ENCODE peak calls at places on chromosomes 2 and 18, in six cellular contexts. M is IMR-90, S is H9, I is mesendoderm, W is neuronal stem cell, D is H1. J is an unnamed sample.

GRCh38 chr2:56018202-56018601 is 94.6 kb upstream of the EFEMP1 start:
- DNase-seq in S (no peak), W (no peak), D (no peak), I (no peak), M (no peak), J (no peak)

GRCh38 chr2:9329497-9329896 is 93.8 kb downstream of the ITGB1BP1 start:
- DNase-seq in M (no peak), I (no peak), S (no peak), W (no peak), D (no peak), J (no peak)

GRCh38 chr2:125471963-125472362 is 1184.0 kb upstream of the GYPC start:
- DNase-seq in W (peak), M (peak), D (peak), I (peak), S (peak), J (peak)

GRCh38 chr2:21821697-21822227 is 698.0 kb downstream of the TDRD15 start:
- DNase-seq in D (no peak), I (no peak), S (no peak), W (peak), M (peak), J (no peak)

GRCh38 chr2:188582206-188582605 is 290.5 kb downstream of the GULP1 start:
- DNase-seq in I (no peak), D (no peak), M (no peak), S (no peak), W (no peak), J (no peak)

GRCh38 chr2:100036793-100037192 is 105.6 kb downstream of the AFF3 start:
- DNase-seq in M (no peak), D (no peak), I (no peak), W (no peak), S (no peak), J (no peak)

GRCh38 chr2:173196638-173197037 is 121.0 kb downstream of the MAP3K20 start:
- DNase-seq in W (no peak), I (peak), S (no peak), M (no peak), D (no peak), J (no peak)

GRCh38 chr2:26674002-26674751 is 18.3 kb upstream of the KCNK3 start:
- DNase-seq in D (no peak), S (no peak), W (no peak), M (no peak), I (no peak), J (no peak)

GRCh38 chr2:172722481-172722880 is 13.2 kb upstream of the RAPGEF4 start:
- DNase-seq in D (no peak), W (no peak), I (no peak), S (no peak), M (peak), J (no peak)

GRCh38 chr2:102264952-102265351 is 46.4 kb upstream of the IL1RL1 start:
- DNase-seq in D (no peak), M (no peak), W (no peak), I (no peak), S (no peak), J (peak)

GRCh38 chr2:75428060-75428459 is 132.7 kb downstream of the EVA1A start:
- DNase-seq in I (peak), W (no peak), M (no peak), S (no peak), D (no peak), J (no peak)

GRCh38 chr2:120982598-120982997 is 246.9 kb downstream of the GLI2 start:
- DNase-seq in I (no peak), S (peak), W (no peak), D (no peak), M (no peak), J (no peak)

GRCh38 chr2:8573234-8573941 is 108.5 kb upstream of the ID2 start:
- DNase-seq in I (peak), M (no peak), W (no peak), S (peak), D (peak), J (no peak)

GRCh38 chr18:78678318-78678695 is 301.3 kb upstream of the SALL3 start:
- DNase-seq in M (no peak), W (no peak), D (no peak), I (no peak), S (no peak), J (no peak)

GRCh38 chr2:54999182-54999581 is 51.1 kb downstream of the RTN4 start:
- DNase-seq in W (no peak), S (no peak), M (peak), I (no peak), D (no peak), J (peak)

GRCh38 chr2:203326355-203326754 is 1.8 kb upstream of the ABI2 start:
- DNase-seq in I (no peak), M (no peak), W (no peak), D (no peak), S (no peak), J (no peak)

GRCh38 chr2:176174382-176174834 is 14.1 kb upstream of the HOXD1 start:
- DNase-seq in M (no peak), D (peak), W (no peak), I (no peak), S (no peak), J (no peak)

GRCh38 chr2:99469394-99469793 is 20.4 kb downstream of the REV1 start:
- DNase-seq in M (no peak), W (no peak), I (no peak), S (no peak), D (no peak), J (no peak)

GRCh38 chr2:215830313-215830712 is 183.0 kb downstream of the MREG start:
- DNase-seq in I (no peak), W (no peak), S (no peak), D (no peak), M (peak), J (peak)

GRCh38 chr2:215617060-215617824 is 181.4 kb upstream of the FN1 start:
- DNase-seq in S (no peak), I (peak), W (no peak), D (no peak), M (no peak), J (no peak)

GRCh38 chr18:62165583-62165982 is 21.3 kb downstream of the PIGN start:
- DNase-seq in S (no peak), W (no peak), I (no peak), M (no peak), D (no peak), J (no peak)

GRCh38 chr18:59752666-59753065 is 55.4 kb upstream of the CCBE1 start:
- DNase-seq in W (no peak), M (no peak), I (no peak), D (no peak), S (no peak), J (no peak)

GRCh38 chr18:22346342-22346967 is 71.3 kb downstream of the CTAGE1 start:
- DNase-seq in D (no peak), S (no peak), M (peak), I (no peak), W (no peak), J (peak)

GRCh38 chr18:58862851-58863538 is 1.7 kb upstream of the ZNF532 start:
- DNase-seq in M (peak), S (no peak), W (no peak), D (peak), I (peak), J (peak)

GRCh38 chr18:31248783-31249521 is 69.0 kb upstream of the DSG1 start:
- DNase-seq in M (peak), W (no peak), D (no peak), I (no peak), S (no peak), J (no peak)
- H2BK5ac ChIP-seq in M (no peak), W (no peak), D (no peak), I (no peak), S (no peak), J (no peak)

DNA sequence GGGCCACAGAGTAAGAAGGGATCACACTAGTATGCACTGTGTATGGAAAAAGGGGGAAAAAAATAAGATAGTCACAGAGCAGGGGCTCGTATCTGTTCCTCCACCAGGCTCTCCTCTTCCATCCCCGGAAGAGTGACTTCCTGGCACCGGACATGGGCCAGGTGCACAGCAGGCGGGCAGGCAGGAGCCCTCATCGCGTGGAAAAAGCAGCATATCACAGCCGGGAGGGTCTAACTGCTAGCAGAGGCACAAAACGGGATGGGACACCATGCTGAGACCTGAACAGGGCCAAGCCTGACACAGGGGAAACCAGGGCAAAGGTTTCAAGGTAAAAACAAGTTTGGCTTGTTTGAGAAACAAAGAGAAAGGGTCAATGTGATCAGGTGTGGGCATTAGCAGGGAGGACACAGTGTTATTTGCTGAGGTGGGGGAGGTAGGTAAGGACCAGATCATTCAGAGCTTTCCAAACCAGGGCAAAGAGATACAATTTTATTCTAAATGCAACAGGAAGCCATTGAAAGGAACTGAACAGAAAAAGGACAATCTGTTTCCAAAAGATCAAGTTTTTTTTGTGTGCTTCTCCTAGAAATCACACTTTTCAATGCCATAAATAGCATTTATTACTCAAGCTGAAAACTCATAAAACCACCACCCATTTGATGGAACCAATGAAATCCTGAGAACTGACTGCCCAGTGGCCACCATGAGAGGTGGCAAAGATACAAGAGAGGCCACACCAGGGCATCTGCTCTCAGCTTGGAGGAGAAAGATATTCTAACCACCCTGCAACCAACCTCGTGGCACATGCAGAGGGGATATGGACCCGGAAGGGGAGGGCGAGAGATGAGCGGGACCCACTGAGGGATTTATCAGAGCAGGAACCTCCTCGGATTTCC is 9.2 kb downstream of the CYB5A start:
- DNase-seq in D (no peak), I (peak), S (peak), M (no peak), W (no peak), J (no peak)
- H3K9ac ChIP-seq in D (no peak), I (peak), S (no peak), M (no peak), W (no peak), J (no peak)

GRCh38 chr2:47161475-47161874 is 6.4 kb upstream of the STPG4 start:
- DNase-seq in D (no peak), I (peak), S (no peak), M (no peak), W (no peak), J (no peak)

GRCh38 chr2:47162780-47163179 is 7.7 kb upstream of the STPG4 start:
- DNase-seq in D (no peak), M (no peak), I (no peak), S (no peak), W (no peak), J (no peak)

GRCh38 chr2:47160207-47160606 is 5.1 kb upstream of the STPG4 start:
- DNase-seq in D (no peak), W (no peak), M (no peak), S (no peak), I (no peak), J (no peak)

GRCh38 chr2:47158576-47158975 is 3.5 kb upstream of the STPG4 start:
- DNase-seq in I (no peak), D (no peak), M (no peak), W (no peak), S (no peak), J (no peak)

GRCh38 chr2:47159627-47160026 is 4.5 kb upstream of the STPG4 start:
- DNase-seq in D (no peak), M (no peak), S (no peak), I (no peak), W (no peak), J (no peak)
- H3K23ac ChIP-seq in D (no peak), M (no peak), S (no peak), I (no peak), W (no peak), J (no peak)

GRCh38 chr2:133456971-133457370 is 111.3 kb downstream of the NCKAP5 start:
- DNase-seq in M (no peak), D (no peak), I (no peak), W (no peak), S (no peak), J (no peak)

GRCh38 chr2:133458280-133458679 is 110.0 kb downstream of the NCKAP5 start:
- DNase-seq in M (peak), S (no peak), W (no peak), I (no peak), D (no peak), J (no peak)

GRCh38 chr2:133459590-133459989 is 108.7 kb downstream of the NCKAP5 start:
- DNase-seq in M (no peak), W (no peak), D (no peak), I (no peak), S (no peak), J (no peak)

GRCh38 chr2:133457862-133458261 is 110.4 kb downstream of the NCKAP5 start:
- DNase-seq in M (no peak), D (no peak), S (no peak), W (no peak), I (no peak), J (no peak)

GRCh38 chr2:133461484-133461883 is 106.8 kb downstream of the NCKAP5 start:
- DNase-seq in M (no peak), D (no peak), S (no peak), W (no peak), I (no peak), J (no peak)
- H2BK5ac ChIP-seq in M (no peak), D (no peak), S (no peak), W (no peak), I (no peak), J (no peak)

GRCh38 chr2:112767693-112768380 is 3.4 kb upstream of the CKAP2L start:
- DNase-seq in S (no peak), I (no peak), W (no peak), M (no peak), D (no peak), J (peak)
- H3K9ac ChIP-seq in S (no peak), I (no peak), W (no peak), M (no peak), D (no peak), J (peak)

J was measured in mesenchymal stem cell.